ENCODE peak calls at places on chromosomes 16 and 17, in six cellular contexts. H is epithelial cell of prostate, L is RWPE1, Z is heart left ventricle, A is dorsolateral prefrontal cortex, S is suprapubic skin. R is an unnamed sample.

GRCh38 chr16:50372611-50373344 is 4.0 kb upstream of the BRD7 start:
- DNase-seq in H (peak; percentile 64), L (peak; percentile 32), Z (peak; percentile 86), A (no peak), S (no peak), R (no peak)

GRCh38 chr16:72612271-72612670 is 435.7 kb downstream of the ZFHX3 start:
- DNase-seq in H (no peak), L (no peak), Z (no peak), A (no peak), S (no peak), R (no peak)

GRCh38 chr16:67702130-67702529 is 17.0 kb downstream of the GFOD2 start:
- DNase-seq in H (no peak), L (no peak), Z (no peak), A (no peak), S (no peak), R (no peak)

GRCh38 chr16:89491974-89492687 is 1.8 kb upstream of the ANKRD11 start:
- DNase-seq in H (no peak), L (no peak), Z (no peak), A (no peak), S (no peak), R (no peak)

GRCh38 chr17:50151937-50152547 is 1.6 kb upstream of the PPP1R9B start:
- DNase-seq in H (peak; percentile 53), L (peak; percentile 92), Z (peak; percentile 92), A (peak; percentile 91), S (no peak), R (peak; percentile 87)

GRCh38 chr16:83005653-83006160 is 378.9 kb downstream of the CDH13 start:
- DNase-seq in H (no peak), L (no peak), Z (no peak), A (no peak), S (no peak), R (no peak)

GRCh38 chr17:34163123-34163522 is 92.0 kb upstream of the CCL2 start:
- DNase-seq in H (no peak), L (no peak), Z (no peak), A (no peak), S (no peak), R (no peak)

GRCh38 chr17:74098378-74099024 is 105.0 kb upstream of the RPL38 start:
- DNase-seq in H (no peak), L (no peak), Z (no peak), A (no peak), S (no peak), R (no peak)

GRCh38 chr16:84661418-84662060 is 13.2 kb downstream of the KLHL36 start:
- DNase-seq in H (no peak), L (no peak), Z (no peak), A (no peak), S (no peak), R (no peak)

GRCh38 chr16:28321700-28322411 is 29.5 kb downstream of the SBK1 start:
- DNase-seq in H (no peak), L (peak; percentile 34), Z (no peak), A (no peak), S (no peak), R (no peak)

GRCh38 chr16:561957-562938 is 2.1 kb downstream of the PRR35 start:
- DNase-seq in H (no peak), L (no peak), Z (no peak), A (no peak), S (no peak), R (no peak)

GRCh38 chr16:59566446-59566845 is 832.3 kb upstream of the GOT2 start:
- DNase-seq in H (no peak), L (no peak), Z (no peak), A (no peak), S (no peak), R (no peak)

GRCh38 chr17:15954222-15954621 is 9.3 kb downstream of the ADORA2B start:
- DNase-seq in H (peak; percentile 69), L (peak; percentile 83), Z (no peak), A (no peak), S (peak; percentile 19), R (no peak)

GRCh38 chr17:47620503-47621245 is 29.0 kb upstream of the KPNB1 start:
- DNase-seq in H (peak; percentile 29), L (peak; percentile 46), Z (no peak), A (no peak), S (no peak), R (no peak)
- H3K27ac ChIP-seq in H (peak overlapping the region; percentile 84), L (peak overlapping the region; percentile 68), Z (peak overlapping the region; percentile 51), A (no peak overlapping the region), S (peak overlapping the region; percentile 7), R (no peak overlapping the region)

DNA sequence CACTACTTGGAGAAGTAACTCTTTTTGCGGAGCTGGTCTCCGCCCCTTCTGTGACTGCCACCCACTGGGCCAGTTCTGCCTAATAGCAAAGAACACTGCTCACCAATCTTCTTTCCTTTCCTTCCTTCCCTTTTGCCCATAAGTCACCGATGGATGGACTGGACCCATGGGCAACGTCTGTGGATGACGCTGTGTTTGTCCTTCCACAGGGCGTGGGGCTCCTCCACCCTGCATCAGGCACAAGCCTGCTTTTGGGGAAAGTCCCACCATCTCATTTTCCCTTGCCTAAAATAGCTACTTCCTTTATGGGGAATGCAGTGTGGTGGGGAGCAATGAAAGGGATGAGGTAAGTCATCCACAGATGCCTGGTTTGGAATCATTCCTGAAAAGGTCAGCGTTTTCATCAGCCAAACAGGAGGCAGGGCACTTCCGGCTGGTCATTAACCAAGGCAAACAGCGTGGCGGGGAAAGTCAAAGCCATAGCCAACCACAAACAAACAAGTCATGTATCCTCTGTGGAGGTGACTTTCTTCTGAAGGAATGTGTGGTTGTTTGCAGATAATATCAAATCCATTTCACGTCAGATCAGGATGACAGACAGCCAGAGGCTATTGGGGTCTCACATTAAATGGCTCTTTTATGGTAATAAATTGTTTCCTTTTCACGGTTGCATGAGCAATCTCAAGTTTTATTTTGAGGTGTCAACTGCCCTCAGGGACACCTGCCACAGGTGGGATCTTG is 30.7 kb upstream of the MED9 start:
- DNase-seq in H (peak; percentile 70), L (peak; percentile 59), Z (no peak), A (no peak), S (peak; percentile 84), R (no peak)
- H3K27ac ChIP-seq in H (peak overlapping the region; percentile 46), L (peak overlapping the region; percentile 1), Z (no peak overlapping the region), A (no peak overlapping the region), S (peak overlapping the region; percentile 80), R (no peak overlapping the region)

GRCh38 chr17:55717898-55718735 is 4.5 kb downstream of the TMEM100 start:
- DNase-seq in H (no peak), L (peak; percentile 24), Z (peak; percentile 83), A (peak; percentile 67), S (peak; percentile 90), R (peak; percentile 40)

GRCh38 chr17:55723488-55723848 is 804 bp upstream of the TMEM100 start:
- DNase-seq in H (no peak), L (no peak), Z (no peak), A (no peak), S (no peak), R (no peak)

GRCh38 chr17:55722742-55723487 is at the start of gene TMEM100:
- DNase-seq in H (no peak), L (no peak), Z (no peak), A (no peak), S (peak; percentile 76), R (no peak)

GRCh38 chr17:55720917-55721836 is 1.5 kb downstream of the TMEM100 start:
- DNase-seq in H (no peak), L (no peak), Z (no peak), A (no peak), S (no peak), R (no peak)

GRCh38 chr17:55722016-55722706 is 503 bp downstream of the TMEM100 start:
- DNase-seq in H (no peak), L (no peak), Z (no peak), A (no peak), S (no peak), R (no peak)
- H3K27ac ChIP-seq in H (no peak overlapping the region), L (no peak overlapping the region), Z (peak overlapping the region; percentile 42), A (no peak overlapping the region), S (peak overlapping the region; percentile 72), R (no peak overlapping the region)

GRCh38 chr17:774320-774584 is 7.8 kb downstream of the GLOD4 start:
- DNase-seq in H (no peak), L (no peak), Z (no peak), A (no peak), S (no peak), R (no peak)
- H3K27ac ChIP-seq in H (no peak overlapping the region), L (peak overlapping the region; percentile 15), Z (no peak overlapping the region), A (no peak overlapping the region), S (no peak overlapping the region), R (no peak overlapping the region)

GRCh38 chr17:56912105-56912999 is 1.5 kb downstream of the TRIM25 start:
- DNase-seq in H (no peak), L (no peak), Z (peak; percentile 47), A (no peak), S (peak; percentile 89), R (no peak)

GRCh38 chr17:56908061-56908542 is 5.7 kb downstream of the TRIM25 start:
- DNase-seq in H (no peak), L (no peak), Z (peak; percentile 75), A (peak; percentile 14), S (no peak), R (no peak)

GRCh38 chr17:56910509-56911235 is 3.2 kb downstream of the TRIM25 start:
- DNase-seq in H (no peak), L (no peak), Z (no peak), A (no peak), S (no peak), R (no peak)

GRCh38 chr17:56913000-56913866 is 616 bp downstream of the TRIM25 start:
- DNase-seq in H (no peak), L (no peak), Z (no peak), A (no peak), S (no peak), R (no peak)

GRCh38 chr17:56909742-56910508 is 3.9 kb downstream of the TRIM25 start:
- DNase-seq in H (no peak), L (no peak), Z (no peak), A (no peak), S (no peak), R (no peak)
- H3K27ac ChIP-seq in H (no peak overlapping the region), L (peak overlapping the region; percentile 22), Z (peak overlapping the region; percentile 97), A (no peak overlapping the region), S (peak overlapping the region; percentile 90), R (no peak overlapping the region)

GRCh38 chr17:56436142-56436541 is 157.4 kb upstream of the NOG start:
- DNase-seq in H (no peak), L (no peak), Z (no peak), A (no peak), S (no peak), R (no peak)

GRCh38 chr17:56426901-56427300 is 166.6 kb upstream of the NOG start:
- DNase-seq in H (no peak), L (no peak), Z (no peak), A (no peak), S (no peak), R (no peak)

GRCh38 chr17:56432443-56432842 is 161.1 kb upstream of the NOG start:
- DNase-seq in H (no peak), L (no peak), Z (no peak), A (no peak), S (no peak), R (no peak)

GRCh38 chr17:56434610-56435009 is 158.9 kb upstream of the NOG start:
- DNase-seq in H (no peak), L (no peak), Z (no peak), A (no peak), S (no peak), R (no peak)

DNA sequence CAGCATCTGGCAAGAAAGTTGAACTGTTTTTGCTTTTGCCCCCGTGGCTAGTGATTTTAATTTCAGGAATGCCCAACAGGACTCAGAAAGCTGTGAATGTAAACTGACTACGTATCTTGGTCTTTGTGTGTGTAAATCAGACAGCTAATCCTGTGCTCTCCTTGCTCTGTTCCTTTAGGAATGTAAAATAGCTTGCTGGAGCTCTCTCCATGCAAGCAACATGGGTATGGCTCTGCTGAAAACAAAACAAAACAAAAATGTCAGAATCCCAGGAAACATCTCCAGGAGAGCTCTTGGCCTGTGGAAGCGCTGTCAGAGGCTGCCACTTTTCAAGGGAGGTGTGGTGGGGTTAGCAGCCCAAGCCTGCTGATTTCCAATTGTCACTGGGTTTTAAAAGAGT is 161.8 kb upstream of the NOG start:
- DNase-seq in H (no peak), L (no peak), Z (no peak), A (no peak), S (no peak), R (no peak)
- H3K27ac ChIP-seq in H (no peak overlapping the region), L (no peak overlapping the region), Z (no peak overlapping the region), A (no peak overlapping the region), S (no peak overlapping the region), R (no peak overlapping the region)

R was measured in substantia nigra.